ENCODE peak calls at places on chromosomes 16 and 17, in eight cellular contexts. G, H, N, Z, F, A, D and Y are unnamed samples.

GRCh38 chr17:75340636-75341035 is 51.4 kb upstream of the SLC25A19 start:
- DNase-seq in N (no peak), D (no peak), G (no peak), Z (no peak), F (no peak), A (no peak), H (no peak), Y (no peak)

GRCh38 chr16:373848-374615 is 3.7 kb upstream of the MRPL28 start:
- DNase-seq in H (no peak), A (no peak), F (no peak), G (no peak), N (no peak), D (no peak), Z (no peak), Y (no peak)

GRCh38 chr17:75808905-75809621 is 24.5 kb downstream of the UNK start:
- DNase-seq in F (no peak), D (peak), H (no peak), N (no peak), A (no peak), Z (peak), G (no peak), Y (no peak)

GRCh38 chr16:56425439-56425832 is at the start of gene AMFR:
- DNase-seq in G (peak), Z (peak), N (peak), A (peak), H (peak), D (peak), F (peak), Y (peak)

GRCh38 chr16:81609323-81609892 is 164.8 kb downstream of the CMIP start:
- DNase-seq in H (no peak), Z (no peak), G (no peak), N (no peak), F (no peak), A (no peak), D (no peak), Y (peak)

GRCh38 chr17:57278740-57279387 is 22.5 kb downstream of the MSI2 start:
- DNase-seq in Z (no peak), A (no peak), D (no peak), F (no peak), G (no peak), N (no peak), H (no peak), Y (no peak)

GRCh38 chr17:41734139-41734948 is at the start of gene HAP1:
- DNase-seq in Z (peak), A (no peak), F (no peak), N (no peak), H (no peak), G (no peak), D (no peak), Y (no peak)

GRCh38 chr16:16148755-16149154 is 74.5 kb downstream of the ABCC6 start:
- DNase-seq in Z (no peak), F (no peak), N (no peak), G (no peak), D (no peak), A (no peak), H (no peak), Y (no peak)

GRCh38 chr17:79075861-79076406 is 1.3 kb downstream of the ENGASE start:
- DNase-seq in G (no peak), H (no peak), Z (no peak), D (peak), A (no peak), N (no peak), F (no peak), Y (no peak)

GRCh38 chr17:79437081-79437480 is 173.8 kb downstream of the RBFOX3 start:
- DNase-seq in D (no peak), N (no peak), H (no peak), A (no peak), F (no peak), Z (no peak), G (no peak), Y (no peak)

GRCh38 chr16:88634994-88635670 is 3.2 kb upstream of the IL17C start:
- DNase-seq in Z (no peak), F (no peak), D (no peak), H (no peak), G (no peak), N (no peak), A (no peak), Y (no peak)

GRCh38 chr17:4332296-4332970 is 34.0 kb downstream of the UBE2G1 start:
- DNase-seq in N (no peak), A (no peak), Z (no peak), H (no peak), D (no peak), F (no peak), G (no peak), Y (no peak)

GRCh38 chr16:3256876-3257465 is 538 bp upstream of the MEFV start:
- DNase-seq in A (no peak), G (no peak), D (no peak), N (no peak), H (no peak), F (no peak), Z (no peak), Y (no peak)

GRCh38 chr17:36153887-36154576 is 22.4 kb downstream of the TBC1D3B start:
- DNase-seq in A (no peak), N (no peak), H (no peak), Z (no peak), G (no peak), F (no peak), D (no peak), Y (no peak)

GRCh38 chr16:85153656-85154091 is 41.4 kb upstream of the CIBAR2 start:
- DNase-seq in D (peak), A (no peak), F (no peak), Z (no peak), G (no peak), N (no peak), H (no peak), Y (no peak)

GRCh38 chr17:49787932-49788442 is 494 bp upstream of the KAT7 start:
- DNase-seq in G (no peak), Z (no peak), H (no peak), D (no peak), F (no peak), A (no peak), N (no peak), Y (no peak)

GRCh38 chr17:76569607-76570279 is 15.9 kb downstream of the ST6GALNAC2 start:
- DNase-seq in D (peak), H (no peak), F (no peak), Z (no peak), A (no peak), N (no peak), G (no peak), Y (no peak)

GRCh38 chr17:45656527-45657181 is 127.5 kb upstream of the CRHR1 start:
- DNase-seq in Z (no peak), N (no peak), H (no peak), A (no peak), G (no peak), D (no peak), F (no peak), Y (no peak)

GRCh38 chr17:42266918-42267766 is 9.0 kb downstream of the STAT5B start:
- DNase-seq in A (no peak), N (peak), F (peak), G (peak), D (no peak), H (peak), Z (peak), Y (no peak)

GRCh38 chr16:14015948-14016347 is 55.2 kb upstream of the MRTFB start:
- DNase-seq in Z (peak), F (no peak), G (no peak), N (peak), D (no peak), H (peak), A (no peak), Y (no peak)

GRCh38 chr17:77750427-77751043 is 208.0 kb upstream of the TNRC6C start:
- DNase-seq in H (no peak), A (no peak), F (no peak), G (no peak), Z (no peak), N (no peak), D (no peak), Y (no peak)

GRCh38 chr17:143785-144281 is 6.5 kb downstream of the SCGB1C2 start:
- DNase-seq in A (peak), D (peak), F (peak), G (peak), Z (peak), H (no peak), N (peak), Y (peak)

GRCh38 chr17:28738680-28739384 is 5.0 kb upstream of the TRAF4 start:
- DNase-seq in N (no peak), A (peak), F (peak), G (no peak), Z (no peak), D (peak), H (no peak), Y (peak)

GRCh38 chr17:80884811-80885210 is 106.8 kb upstream of the CHMP6 start:
- DNase-seq in A (no peak), D (peak), N (no peak), G (no peak), Z (no peak), F (no peak), H (no peak), Y (no peak)

GRCh38 chr16:20064931-20065330 is 8.8 kb downstream of the GPR139 start:
- DNase-seq in N (no peak), F (no peak), H (no peak), A (no peak), G (no peak), Z (no peak), D (no peak), Y (no peak)

GRCh38 chr17:76170114-76170513 is 29.1 kb upstream of the FOXJ1 start:
- DNase-seq in F (no peak), N (no peak), G (no peak), Z (no peak), A (no peak), H (no peak), D (no peak), Y (no peak)